ENCODE peak calls at places on chromosomes 16 and 17, in five cellular contexts. X is fibroblast of lung, Y is GM23338, D is MM.1S, E is hepatocyte. Z is an unnamed sample.

GRCh38 chr16:70526403-70526802 is 2.8 kb downstream of the SF3B3 start:
- DNase-seq in D (no peak), Y (no peak), E (no peak), X (peak; percentile 37), Z (no peak)

GRCh38 chr17:58337600-58338453 is 9.2 kb upstream of the TSPOAP1 start:
- DNase-seq in E (peak; percentile 43), X (peak; percentile 93), D (peak; percentile 95), Y (peak; percentile 92), Z (no peak)

GRCh38 chr16:2031081-2031577 is 4.4 kb downstream of the NHERF2 start:
- DNase-seq in D (no peak), Y (no peak), E (no peak), X (no peak), Z (no peak)

GRCh38 chr17:50338645-50339044 is 7.3 kb upstream of the XYLT2 start:
- DNase-seq in D (no peak), Y (no peak), X (no peak), E (no peak), Z (no peak)

GRCh38 chr16:27230562-27230991 is 27.3 kb downstream of the KDM8 start:
- DNase-seq in X (no peak), Y (peak; percentile 19), E (no peak), D (peak; percentile 78), Z (no peak)

GRCh38 chr16:84054916-84055315 is 12.3 kb upstream of the SLC38A8 start:
- DNase-seq in X (no peak), E (no peak), D (no peak), Y (peak; percentile 48), Z (no peak)

GRCh38 chr17:78678220-78678554 is 101.0 kb upstream of the DNAH17 start:
- DNase-seq in Y (no peak), D (no peak), E (no peak), X (no peak), Z (no peak)

GRCh38 chr17:63399856-63400255 is 46.2 kb downstream of the CYB561 start:
- DNase-seq in Y (no peak), D (no peak), E (peak; percentile 25), X (peak; percentile 93), Z (no peak)

GRCh38 chr17:16853661-16854320 is 118.1 kb downstream of the TNFRSF13B start:
- DNase-seq in E (no peak), X (no peak), D (no peak), Y (no peak), Z (no peak)

GRCh38 chr17:80663783-80664206 is 119.2 kb downstream of the RPTOR start:
- DNase-seq in E (peak; percentile 24), Y (no peak), D (no peak), X (peak; percentile 81), Z (no peak)

GRCh38 chr16:14196011-14196410 is 124.9 kb downstream of the MRTFB start:
- DNase-seq in Y (peak; percentile 31), D (no peak), E (no peak), X (peak; percentile 18), Z (no peak)

GRCh38 chr16:15601212-15601879 is 41.6 kb downstream of the MARF1 start:
- DNase-seq in D (no peak), X (no peak), Y (peak; percentile 86), E (no peak), Z (no peak)

GRCh38 chr16:70552675-70553074 is 29.1 kb downstream of the SF3B3 start:
- DNase-seq in Y (no peak), E (no peak), X (peak; percentile 38), D (no peak), Z (no peak)

GRCh38 chr17:27846042-27846655 is 45.8 kb upstream of the NOS2 start:
- DNase-seq in E (no peak), X (no peak), Y (no peak), D (no peak), Z (no peak)

GRCh38 chr17:35795007-35795870 is at the start of gene MMP28:
- DNase-seq in E (peak; percentile 57), X (no peak), D (no peak), Y (peak; percentile 69), Z (peak; percentile 79)

GRCh38 chr16:60331168-60331567 is 1597.1 kb upstream of the GOT2 start:
- DNase-seq in D (no peak), Y (no peak), X (no peak), E (no peak), Z (no peak)

GRCh38 chr16:88719267-88719932 is 13.1 kb downstream of the CTU2 start:
- DNase-seq in X (no peak), E (no peak), Y (no peak), D (no peak), Z (no peak)

GRCh38 chr17:681738-682137 is 32.9 kb downstream of the VPS53 start:
- DNase-seq in D (no peak), Y (no peak), X (no peak), E (no peak), Z (no peak)

GRCh38 chr17:48231995-48232729 is 124.6 kb downstream of the SNX11 start:
- DNase-seq in X (no peak), Y (no peak), E (no peak), D (no peak), Z (no peak)

GRCh38 chr17:19244357-19244756 is 7.2 kb downstream of the EPN2 start:
- DNase-seq in E (no peak), D (no peak), X (no peak), Y (no peak), Z (no peak)

GRCh38 chr17:49566668-49567071 is 9.0 kb upstream of the NXPH3 start:
- DNase-seq in Y (no peak), D (no peak), E (no peak), X (no peak), Z (peak; percentile 27)

GRCh38 chr16:30381351-30382041 is 865 bp downstream of the SEPTIN1 start:
- DNase-seq in E (no peak), X (no peak), D (no peak), Y (no peak), Z (no peak)

GRCh38 chr17:77131919-77132318 is 8.8 kb upstream of the SEC14L1 start:
- DNase-seq in X (peak; percentile 49), E (peak; percentile 67), D (no peak), Y (no peak), Z (peak; percentile 73)

GRCh38 chr16:72664122-72664479 is 383.8 kb downstream of the ZFHX3 start:
- DNase-seq in D (no peak), Y (peak; percentile 2), X (no peak), E (no peak), Z (no peak)

GRCh38 chr16:30748634-30749445 is 615 bp downstream of the PHKG2 start:
- DNase-seq in E (peak; percentile 69), Y (peak; percentile 75), X (peak; percentile 23), D (peak; percentile 21), Z (peak; percentile 32)

GRCh38 chr16:52090080-52090479 is 456.9 kb downstream of the TOX3 start:
- DNase-seq in Y (no peak), E (no peak), X (no peak), D (no peak), Z (peak; percentile 66)

GRCh38 chr17:50498021-50498874 is 10.0 kb upstream of the MYCBPAP start:
- DNase-seq in Y (no peak), E (no peak), X (no peak), D (no peak), Z (peak; percentile 69)

GRCh38 chr17:2883544-2884203 is 87.4 kb downstream of the RAP1GAP2 start:
- DNase-seq in Y (no peak), E (peak; percentile 40), D (no peak), X (peak; percentile 59), Z (peak; percentile 31)

GRCh38 chr17:49210158-49211029 is at the start of the genes ABI3 and GNGT2:
- DNase-seq in D (no peak), E (peak; percentile 37), X (peak; percentile 37), Y (peak; percentile 59), Z (no peak)

GRCh38 chr17:42548070-42548837 is 4.5 kb upstream of the HSD17B1 start:
- DNase-seq in E (peak; percentile 92), Y (peak; percentile 98), X (no peak), D (peak; percentile 76), Z (no peak)

GRCh38 chr17:39739020-39739884 is 1.5 kb downstream of the GRB7 start:
- DNase-seq in Y (peak; percentile 93), E (peak; percentile 94), D (no peak), X (no peak), Z (peak; percentile 87)

GRCh38 chr16:5906351-5906750 is 808.8 kb upstream of the EEF2KMT start:
- DNase-seq in X (no peak), E (no peak), Y (no peak), D (no peak), Z (no peak)

GRCh38 chr17:45238155-45238774 is 16.6 kb downstream of the FMNL1 start:
- DNase-seq in X (no peak), Y (no peak), E (no peak), D (no peak), Z (no peak)

GRCh38 chr17:45243750-45244149 is 18.1 kb downstream of the SPATA32 start:
- DNase-seq in X (no peak), Y (no peak), E (no peak), D (no peak), Z (no peak)

GRCh38 chr17:45240905-45241314 is 19.2 kb downstream of the FMNL1 start:
- DNase-seq in D (no peak), X (no peak), Y (peak; percentile 51), E (no peak), Z (no peak)

GRCh38 chr17:45242015-45242414 is 19.9 kb downstream of the SPATA32 start:
- DNase-seq in X (no peak), Y (no peak), E (no peak), D (no peak), Z (no peak)

GRCh38 chr17:45241315-45242011 is 19.8 kb downstream of the FMNL1 start:
- DNase-seq in D (no peak), Y (peak; percentile 64), X (no peak), E (peak; percentile 81), Z (no peak)
- H3K4me3 ChIP-seq in D (no peak overlapping the region), Y (peak overlapping the region; percentile 90), X (no peak overlapping the region), E (peak overlapping the region; percentile 58), Z (no peak overlapping the region)

GRCh38 chr17:9020096-9020823 is 1.1 kb upstream of the NTN1 start:
- DNase-seq in Y (no peak), D (no peak), X (no peak), E (no peak), Z (no peak)
- H3K27me3 ChIP-seq in Y (peaks cover 95% of the 10 kb centered on the region), D (peaks cover 61% of the 10 kb centered on the region), X (peaks cover 36% of the 10 kb centered on the region), E (peaks cover 83% of the 10 kb centered on the region), Z (peaks cover 7% of the 10 kb centered on the region)

GRCh38 chr17:74744714-74745547 is 3.5 kb upstream of the NHERF1 start:
- DNase-seq in D (peak; percentile 81), E (peak; percentile 78), Y (peak; percentile 81), X (peak; percentile 65), Z (peak; percentile 51)
- H2AFZ ChIP-seq in D (peak overlapping the region; percentile 64), E (no peak overlapping the region), Y (peak overlapping the region; percentile 97), X (peak overlapping the region; percentile 52), Z (peak overlapping the region; percentile 19)

DNA sequence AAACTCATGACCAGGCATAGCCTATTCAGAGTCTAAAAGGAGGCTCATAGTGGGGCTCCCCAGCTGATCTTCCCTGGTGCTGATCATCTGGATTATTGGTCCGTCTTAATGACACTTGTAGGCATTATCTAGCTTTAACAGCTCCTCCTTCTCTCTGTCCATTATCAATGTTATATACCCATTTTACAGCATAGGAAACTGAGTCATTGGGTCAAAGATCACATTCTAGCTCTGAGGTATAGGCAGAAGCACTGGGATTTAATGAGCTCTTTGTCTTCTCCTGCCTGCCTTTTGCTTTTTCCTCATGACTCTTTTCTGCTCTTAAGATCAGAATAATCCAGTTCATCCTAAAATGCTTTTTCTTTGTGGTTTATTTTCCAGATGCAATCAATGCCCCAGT is 756 bp downstream of the CCL2 start:
- DNase-seq in E (no peak), X (no peak), D (no peak), Y (no peak), Z (no peak)
- H3K4me3 ChIP-seq in E (no peak overlapping the region), X (peak overlapping the region; percentile 66), D (no peak overlapping the region), Y (peak overlapping the region; percentile 46), Z (no peak overlapping the region)

GRCh38 chr17:74130841-74131240 is 72.6 kb upstream of the RPL38 start:
- DNase-seq in D (no peak), X (no peak), Y (no peak), E (no peak), Z (no peak)
- H3K27me3 ChIP-seq in D (peaks cover 71% of the 10 kb centered on the region), X (no peaks in the 10 kb centered on the region), Y (no peaks in the 10 kb centered on the region), E (peaks cover 11% of the 10 kb centered on the region), Z (no peaks in the 10 kb centered on the region)